ENCODE peak calls at places on chromosome 5, in ten cellular contexts. One of them, this sample, is unnamed.

GRCh38 chr5:125125031-125125823 is 378.8 kb upstream of the ZNF608 start:
- DNase-seq in naive B cell: no peak
- DNase-seq in HFFc6: no peak
- DNase-seq in small intestine: peak
- DNase-seq in cardiac fibroblast: peak
- DNase-seq in activated CD8-positive, alpha-beta T cell treated with anti-CD3 and anti-CD28 coated beads for 36 hours: no peak
- DNase-seq in stimulated activated CD4-positive, alpha-beta T cell treated with anti-CD3 and anti-CD28 coated beads, Interleukin-4, amount 100 ng/mL, for 48 hours: no peak
- DNase-seq in hepatic stellate cell: no peak
- DNase-seq in HEK293T: no peak
- DNase-seq in NCI-H510A: no peak
- DNase-seq in this sample: no peak

GRCh38 chr5:147874910-147875367 is 3.6 kb upstream of the SCGB3A2 start:
- DNase-seq in NCI-H510A: no peak
- DNase-seq in cardiac fibroblast: no peak
- DNase-seq in stimulated activated CD4-positive, alpha-beta T cell treated with anti-CD3 and anti-CD28 coated beads, Interleukin-4, amount 100 ng/mL, for 48 hours: no peak
- DNase-seq in HFFc6: no peak
- DNase-seq in hepatic stellate cell: no peak
- DNase-seq in activated CD8-positive, alpha-beta T cell treated with anti-CD3 and anti-CD28 coated beads for 36 hours: no peak
- DNase-seq in naive B cell: no peak
- DNase-seq in HEK293T: no peak
- DNase-seq in small intestine: no peak
- DNase-seq in this sample: peak

GRCh38 chr5:29879401-29879800 is 1314.1 kb upstream of the CDH6 start:
- DNase-seq in NCI-H510A: no peak
- DNase-seq in small intestine: no peak
- DNase-seq in activated CD8-positive, alpha-beta T cell treated with anti-CD3 and anti-CD28 coated beads for 36 hours: no peak
- DNase-seq in hepatic stellate cell: no peak
- DNase-seq in naive B cell: no peak
- DNase-seq in HEK293T: no peak
- DNase-seq in stimulated activated CD4-positive, alpha-beta T cell treated with anti-CD3 and anti-CD28 coated beads, Interleukin-4, amount 100 ng/mL, for 48 hours: no peak
- DNase-seq in cardiac fibroblast: no peak
- DNase-seq in HFFc6: no peak
- DNase-seq in this sample: no peak

GRCh38 chr5:137887831-137888230 is 1.4 kb upstream of the PKD2L2 start:
- DNase-seq in cardiac fibroblast: no peak
- DNase-seq in hepatic stellate cell: no peak
- DNase-seq in naive B cell: no peak
- DNase-seq in HEK293T: no peak
- DNase-seq in NCI-H510A: no peak
- DNase-seq in small intestine: peak
- DNase-seq in activated CD8-positive, alpha-beta T cell treated with anti-CD3 and anti-CD28 coated beads for 36 hours: no peak
- DNase-seq in HFFc6: no peak
- DNase-seq in stimulated activated CD4-positive, alpha-beta T cell treated with anti-CD3 and anti-CD28 coated beads, Interleukin-4, amount 100 ng/mL, for 48 hours: no peak
- DNase-seq in this sample: no peak

GRCh38 chr5:126267435-126267834 is 155.8 kb upstream of the GRAMD2B start:
- DNase-seq in cardiac fibroblast: no peak
- DNase-seq in NCI-H510A: no peak
- DNase-seq in HFFc6: no peak
- DNase-seq in small intestine: peak
- DNase-seq in activated CD8-positive, alpha-beta T cell treated with anti-CD3 and anti-CD28 coated beads for 36 hours: no peak
- DNase-seq in hepatic stellate cell: no peak
- DNase-seq in naive B cell: no peak
- DNase-seq in stimulated activated CD4-positive, alpha-beta T cell treated with anti-CD3 and anti-CD28 coated beads, Interleukin-4, amount 100 ng/mL, for 48 hours: no peak
- DNase-seq in HEK293T: no peak
- DNase-seq in this sample: no peak

GRCh38 chr5:58460727-58461286 is 921 bp upstream of the PLK2 start:
- DNase-seq in NCI-H510A: peak
- DNase-seq in hepatic stellate cell: peak
- DNase-seq in stimulated activated CD4-positive, alpha-beta T cell treated with anti-CD3 and anti-CD28 coated beads, Interleukin-4, amount 100 ng/mL, for 48 hours: peak
- DNase-seq in small intestine: peak
- DNase-seq in HFFc6: peak
- DNase-seq in cardiac fibroblast: peak
- DNase-seq in activated CD8-positive, alpha-beta T cell treated with anti-CD3 and anti-CD28 coated beads for 36 hours: peak
- DNase-seq in HEK293T: peak
- DNase-seq in naive B cell: peak
- DNase-seq in this sample: peak

GRCh38 chr5:123115020-123115419 is 26.0 kb downstream of the PRDM6 start:
- DNase-seq in HFFc6: no peak
- DNase-seq in small intestine: no peak
- DNase-seq in NCI-H510A: no peak
- DNase-seq in hepatic stellate cell: no peak
- DNase-seq in HEK293T: no peak
- DNase-seq in cardiac fibroblast: no peak
- DNase-seq in naive B cell: no peak
- DNase-seq in stimulated activated CD4-positive, alpha-beta T cell treated with anti-CD3 and anti-CD28 coated beads, Interleukin-4, amount 100 ng/mL, for 48 hours: no peak
- DNase-seq in activated CD8-positive, alpha-beta T cell treated with anti-CD3 and anti-CD28 coated beads for 36 hours: no peak
- DNase-seq in this sample: no peak

GRCh38 chr5:174284873-174285272 is 239.4 kb downstream of the NSG2 start:
- DNase-seq in hepatic stellate cell: no peak
- DNase-seq in activated CD8-positive, alpha-beta T cell treated with anti-CD3 and anti-CD28 coated beads for 36 hours: no peak
- DNase-seq in HFFc6: no peak
- DNase-seq in small intestine: no peak
- DNase-seq in HEK293T: no peak
- DNase-seq in stimulated activated CD4-positive, alpha-beta T cell treated with anti-CD3 and anti-CD28 coated beads, Interleukin-4, amount 100 ng/mL, for 48 hours: no peak
- DNase-seq in NCI-H510A: no peak
- DNase-seq in cardiac fibroblast: no peak
- DNase-seq in naive B cell: no peak
- DNase-seq in this sample: no peak

GRCh38 chr5:116576043-116576713 is 1.6 kb upstream of the SEMA6A start:
- DNase-seq in small intestine: peak
- DNase-seq in NCI-H510A: no peak
- DNase-seq in hepatic stellate cell: peak
- DNase-seq in HFFc6: no peak
- DNase-seq in activated CD8-positive, alpha-beta T cell treated with anti-CD3 and anti-CD28 coated beads for 36 hours: peak
- DNase-seq in naive B cell: peak
- DNase-seq in HEK293T: peak
- DNase-seq in stimulated activated CD4-positive, alpha-beta T cell treated with anti-CD3 and anti-CD28 coated beads, Interleukin-4, amount 100 ng/mL, for 48 hours: peak
- DNase-seq in cardiac fibroblast: peak
- DNase-seq in this sample: peak